ENCODE peak calls at places on chromosome 10, in five cellular contexts. A is GF-D8, B is endothelial cell, C is transverse colon, Q is aorta. R is an unnamed sample.

GRCh38 chr10:34580643-34581042 is 234.5 kb downstream of the PARD3 start:
- DNase-seq in A (no peak), B (no peak), C (no peak), Q (no peak), R (no peak)

GRCh38 chr10:65176994-65177393 is 1655.8 kb downstream of the REEP3 start:
- DNase-seq in A (no peak), B (no peak), C (no peak), Q (peak), R (no peak)

GRCh38 chr10:269440-270074 is 134.3 kb downstream of the ZMYND11 start:
- DNase-seq in A (no peak), B (no peak), C (no peak), Q (no peak), R (peak)

GRCh38 chr10:100537475-100537874 is 1.7 kb downstream of the HIF1AN start:
- DNase-seq in A (no peak), B (no peak), C (no peak), Q (no peak), R (no peak)

GRCh38 chr10:411597-411996 is 276.3 kb downstream of the ZMYND11 start:
- DNase-seq in A (no peak), B (no peak), C (no peak), Q (no peak), R (no peak)

GRCh38 chr10:70267161-70267933 is 16.5 kb downstream of the NPFFR1 start:
- DNase-seq in A (no peak), B (peak), C (peak), Q (no peak), R (no peak)

GRCh38 chr10:47023237-47024045 is 112.2 kb downstream of the PTPN20 start:
- DNase-seq in A (no peak), B (peak), C (no peak), Q (peak), R (no peak)

GRCh38 chr10:131700032-131700431 is 200.8 kb upstream of the PPP2R2D start:
- DNase-seq in A (no peak), B (no peak), C (no peak), Q (peak), R (no peak)

GRCh38 chr10:97713351-97713827 is at the start of gene MARVELD1:
- DNase-seq in A (peak), B (peak), C (peak), Q (peak), R (no peak)

GRCh38 chr10:100707261-100707848 is 38.0 kb upstream of the PAX2 start:
- DNase-seq in A (no peak), B (no peak), C (no peak), Q (no peak), R (no peak)

GRCh38 chr10:120571256-120571655 is 114.2 kb downstream of the PLPP4 start:
- DNase-seq in A (no peak), B (no peak), C (no peak), Q (no peak), R (no peak)

GRCh38 chr10:69573056-69573806 is at the start of gene NEUROG3:
- DNase-seq in A (peak), B (peak), C (no peak), Q (no peak), R (no peak)

GRCh38 chr10:72241853-72242252 is 25.8 kb upstream of the ASCC1 start:
- DNase-seq in A (no peak), B (no peak), C (no peak), Q (peak), R (no peak)

GRCh38 chr10:66228887-66229286 is 696.9 kb upstream of the LRRTM3 start:
- DNase-seq in A (no peak), B (no peak), C (no peak), Q (no peak), R (no peak)

GRCh38 chr10:24501312-24501711 is 222.4 kb downstream of the ARHGAP21 start:
- DNase-seq in A (no peak), B (no peak), C (no peak), Q (no peak), R (no peak)

GRCh38 chr10:739403-739802 is 49.9 kb upstream of the DIP2C start:
- DNase-seq in A (no peak), B (no peak), C (no peak), Q (no peak), R (no peak)

GRCh38 chr10:12768156-12768731 is 233.3 kb downstream of the CCDC3 start:
- DNase-seq in A (no peak), B (no peak), C (no peak), Q (no peak), R (peak)

GRCh38 chr10:124245806-124246440 is 152.5 kb upstream of the CHST15 start:
- DNase-seq in A (no peak), B (no peak), C (peak), Q (peak), R (no peak)

GRCh38 chr10:77746313-77746712 is 108.7 kb upstream of the KCNMA1 start:
- DNase-seq in A (no peak), B (no peak), C (no peak), Q (no peak), R (no peak)

GRCh38 chr10:53990799-53991238 is 810.2 kb downstream of the PCDH15 start:
- DNase-seq in A (no peak), B (no peak), C (no peak), Q (no peak), R (no peak)

GRCh38 chr10:110859947-110860376 is 11.8 kb upstream of the PDCD4 start:
- DNase-seq in A (peak), B (no peak), C (no peak), Q (no peak), R (no peak)

GRCh38 chr10:16441106-16441850 is 4.5 kb downstream of the PTER start:
- DNase-seq in A (no peak), B (no peak), C (no peak), Q (no peak), R (no peak)

GRCh38 chr10:128497660-128498377 is 371.6 kb upstream of the MKI67 start:
- DNase-seq in A (no peak), B (no peak), C (no peak), Q (no peak), R (no peak)

GRCh38 chr10:73117976-73118743 is 7.9 kb downstream of the NUDT13 start:
- DNase-seq in A (no peak), B (no peak), C (no peak), Q (no peak), R (no peak)

GRCh38 chr10:121926669-121927360 is 1.0 kb downstream of the ATE1 start:
- DNase-seq in A (peak), B (no peak), C (no peak), Q (no peak), R (no peak)

R was measured in NT2/D1.